ENCODE peak calls at places on chromosomes 12 and 14, in eight cellular contexts. Y is stimulated activated CD4-positive, alpha-beta T cell treated with anti-CD3 and anti-CD28 coated beads, Interleukin-4, amount 100 ng/mL, for 48 hours; O is frontal cortex; H is cardiac fibroblast; E is H4; B is activated T-cell treated with anti-CD3 and anti-CD28 coated beads for 48 hours; S is psoas muscle; Q is epithelial cell of esophagus. D is an unnamed sample.
A peak's percentile ranks its signal among the peaks of the same experiment; 100 is the strongest.

GRCh38 chr12:112166051-112167015 is 41.0 kb downstream of the TRAFD1 start:
- DNase-seq in E (no peak), H (no peak), S (no peak), O (no peak), Y (no peak), Q (no peak), B (no peak), D (no peak)

GRCh38 chr12:112870267-112870980 is 36.3 kb upstream of the OAS1 start:
- DNase-seq in O (no peak), E (no peak), Q (no peak), H (no peak), Y (no peak), S (no peak), B (no peak), D (peak; percentile 41)

GRCh38 chr12:104667139-104667538 is 210.4 kb downstream of the CHST11 start:
- DNase-seq in S (no peak), O (no peak), Q (peak; percentile 36), E (no peak), Y (no peak), B (no peak), H (peak; percentile 21), D (no peak)

GRCh38 chr14:78567343-78567742 is 397.2 kb downstream of the NRXN3 start:
- DNase-seq in B (no peak), S (no peak), Q (no peak), Y (no peak), H (no peak), E (peak; percentile 43), O (no peak), D (no peak)

GRCh38 chr14:68795602-68796417 is 2.9 kb upstream of the ZFP36L1 start:
- DNase-seq in H (peak; percentile 87), S (peak; percentile 85), Y (peak; percentile 70), Q (peak; percentile 84), O (peak; percentile 76), B (peak; percentile 79), E (peak; percentile 71), D (peak; percentile 78)

GRCh38 chr14:94213021-94213420 is 38.9 kb downstream of the PPP4R4 start:
- DNase-seq in Y (no peak), O (no peak), E (peak; percentile 6), S (no peak), H (peak; percentile 38), B (no peak), Q (peak; percentile 93), D (no peak)

GRCh38 chr14:24249230-24250021 is 7.0 kb upstream of the TINF2 start:
- DNase-seq in Q (no peak), Y (no peak), O (no peak), B (no peak), H (no peak), E (no peak), S (no peak), D (no peak)

GRCh38 chr12:132162508-132163031 is 18.3 kb downstream of the NOC4L start:
- DNase-seq in S (peak; percentile 32), H (peak; percentile 84), Y (no peak), B (no peak), Q (peak; percentile 22), E (peak; percentile 91), O (peak; percentile 58), D (no peak)

GRCh38 chr14:49907186-49907585 is 14.3 kb downstream of the ARF6 start:
- DNase-seq in H (no peak), O (no peak), Q (peak; percentile 75), Y (no peak), S (no peak), E (no peak), B (no peak), D (no peak)

GRCh38 chr12:2456813-2457186 is 338.0 kb upstream of the FKBP4 start:
- DNase-seq in Q (no peak), H (no peak), E (no peak), Y (no peak), S (no peak), B (no peak), O (no peak), D (no peak)

GRCh38 chr12:56084958-56085543 is 5.1 kb downstream of the ERBB3 start:
- DNase-seq in S (no peak), E (no peak), B (peak; percentile 14), Q (peak; percentile 45), Y (no peak), H (no peak), O (no peak), D (no peak)

GRCh38 chr14:50082308-50082742 is 34.0 kb downstream of the VCPKMT start:
- DNase-seq in O (no peak), Y (no peak), Q (no peak), B (no peak), S (no peak), E (no peak), H (no peak), D (no peak)

GRCh38 chr12:22709292-22709691 is 84.3 kb downstream of the ETNK1 start:
- DNase-seq in S (no peak), O (peak; percentile 53), Y (no peak), B (no peak), E (peak; percentile 27), Q (peak; percentile 33), H (peak; percentile 51), D (peak; percentile 49)